ENCODE peak calls at places on chromosomes 4 and X, in five cellular contexts. M, H, L, D and V are unnamed samples.

GRCh38 chr4:24686866-24687672 is 102.7 kb upstream of the DHX15 start:
- DNase-seq in H (no peak), L (peak), M (no peak), D (peak), V (no peak)

GRCh38 chr4:8247047-8247930 is 22.3 kb upstream of the HTRA3 start:
- DNase-seq in D (peak), H (peak), L (peak), M (no peak), V (peak)

GRCh38 chrX:15815779-15816452 is 25.6 kb downstream of the ZRSR2 start:
- DNase-seq in M (no peak), L (peak), H (peak), D (no peak), V (no peak)

GRCh38 chr4:124537971-124538370 is 174.6 kb downstream of the ANKRD50 start:
- DNase-seq in H (no peak), M (no peak), L (no peak), D (no peak), V (no peak)

GRCh38 chrX:17529349-17529748 is 154.3 kb downstream of the NHS start:
- DNase-seq in D (no peak), H (no peak), L (no peak), M (no peak), V (no peak)

GRCh38 chrX:30971761-30972603 is 82.9 kb upstream of the TAB3 start:
- DNase-seq in D (peak), M (no peak), L (peak), H (peak), V (no peak)

GRCh38 chrX:48579259-48579658 is 5.0 kb downstream of the RBM3 start:
- DNase-seq in M (no peak), L (peak), D (no peak), H (no peak), V (no peak)

GRCh38 chr4:82797591-82798081 is 960 bp downstream of the SCD5 start:
- DNase-seq in D (no peak), L (peak), M (no peak), H (peak), V (no peak)

GRCh38 chr4:151315212-151315886 is 10.1 kb downstream of the SH3D19 start:
- DNase-seq in L (no peak), M (no peak), H (peak), D (no peak), V (no peak)

GRCh38 chr4:118682928-118683327 is 2.3 kb upstream of the METTL14 start:
- DNase-seq in D (no peak), H (peak), M (no peak), L (peak), V (no peak)

GRCh38 chr4:133150643-133151300 is 1.7 kb downstream of the PCDH10 start:
- DNase-seq in L (peak), D (no peak), H (no peak), M (no peak), V (no peak)
- H3K4me3 ChIP-seq in L (peak), D (peak), H (peak), M (no peak), V (no peak)

DNA sequence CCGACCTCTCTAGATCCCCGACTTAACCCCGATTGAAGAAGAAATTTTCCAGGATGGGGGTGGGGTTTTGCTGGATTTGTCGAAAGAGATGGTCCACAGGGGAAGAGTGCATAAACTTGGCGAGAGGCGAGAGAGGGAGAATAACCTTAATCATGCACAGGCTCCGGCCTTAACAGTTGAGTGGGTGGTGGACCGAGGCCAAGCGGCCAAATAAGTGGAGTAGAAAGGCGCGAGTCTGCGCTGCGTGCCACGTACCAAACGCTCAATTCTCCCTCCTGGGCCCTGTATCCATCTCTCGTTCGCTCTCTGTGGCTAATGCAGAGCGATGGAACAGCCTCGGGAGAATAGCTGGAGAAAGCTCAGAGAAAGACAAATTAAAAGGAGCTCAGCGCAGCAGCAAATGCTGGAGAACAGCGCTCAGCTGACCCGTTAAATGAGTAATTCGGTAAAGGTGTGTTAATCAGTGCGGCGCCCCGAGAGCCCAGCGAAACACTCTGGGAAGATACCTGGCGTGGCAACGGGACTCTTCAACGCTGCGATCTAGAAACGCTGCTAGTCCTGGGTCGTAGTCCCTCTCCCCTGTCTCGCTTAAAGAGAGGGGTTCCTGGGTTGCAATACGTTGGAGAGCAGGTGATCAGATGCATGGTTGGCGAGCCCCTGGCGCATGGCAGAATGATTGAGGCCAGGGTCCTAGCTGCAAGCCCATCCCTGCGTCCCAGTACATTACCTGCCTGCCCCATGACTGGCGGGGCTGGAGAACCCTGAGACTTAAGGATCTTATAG is 887 bp upstream of the IL1RAPL2 start:
- DNase-seq in D (no peak), H (no peak), M (no peak), L (no peak), V (no peak)
- H3K4me3 ChIP-seq in D (peak), H (no peak), M (no peak), L (no peak), V (no peak)

DNA sequence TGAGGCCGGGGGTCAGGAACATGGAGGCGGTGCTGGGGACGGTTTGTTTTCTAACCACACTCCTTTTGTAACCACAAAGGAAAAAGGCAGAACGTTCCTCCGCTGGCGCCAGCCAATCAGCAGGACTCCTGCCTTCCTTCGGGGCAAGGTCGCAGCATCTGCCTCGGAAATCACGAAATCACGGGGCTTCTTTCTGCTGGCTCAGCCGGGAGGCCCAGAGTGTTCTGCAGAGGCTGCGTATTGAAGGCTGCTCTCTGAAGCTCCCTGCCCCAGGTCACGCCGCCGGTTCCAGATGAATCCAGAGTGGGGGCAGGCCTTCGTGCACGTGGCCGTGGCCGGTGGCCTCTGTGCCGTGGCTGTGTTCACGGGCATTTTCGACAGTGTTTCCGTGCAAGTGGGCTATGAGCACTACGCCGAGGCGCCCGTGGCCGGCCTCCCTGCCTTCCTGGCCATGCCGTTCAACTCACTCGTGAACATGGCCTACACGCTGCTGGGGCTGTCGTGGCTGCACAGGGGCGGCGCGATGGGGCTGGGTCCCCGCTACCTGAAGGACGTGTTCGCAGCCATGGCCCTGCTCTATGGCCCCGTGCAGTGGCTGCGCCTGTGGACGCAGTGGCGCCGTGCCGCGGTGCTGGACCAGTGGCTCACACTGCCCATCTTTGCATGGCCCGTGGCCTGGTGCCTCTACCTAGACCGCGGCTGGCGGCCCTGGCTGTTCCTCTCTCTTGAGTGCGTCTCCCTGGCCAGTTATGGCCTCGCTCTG is 9.4 kb downstream of the TMEM187 start:
- DNase-seq in M (peak), L (peak), H (no peak), D (no peak), V (peak)
- H3K4me3 ChIP-seq in M (peak), L (no peak), H (no peak), D (no peak), V (no peak)

DNA sequence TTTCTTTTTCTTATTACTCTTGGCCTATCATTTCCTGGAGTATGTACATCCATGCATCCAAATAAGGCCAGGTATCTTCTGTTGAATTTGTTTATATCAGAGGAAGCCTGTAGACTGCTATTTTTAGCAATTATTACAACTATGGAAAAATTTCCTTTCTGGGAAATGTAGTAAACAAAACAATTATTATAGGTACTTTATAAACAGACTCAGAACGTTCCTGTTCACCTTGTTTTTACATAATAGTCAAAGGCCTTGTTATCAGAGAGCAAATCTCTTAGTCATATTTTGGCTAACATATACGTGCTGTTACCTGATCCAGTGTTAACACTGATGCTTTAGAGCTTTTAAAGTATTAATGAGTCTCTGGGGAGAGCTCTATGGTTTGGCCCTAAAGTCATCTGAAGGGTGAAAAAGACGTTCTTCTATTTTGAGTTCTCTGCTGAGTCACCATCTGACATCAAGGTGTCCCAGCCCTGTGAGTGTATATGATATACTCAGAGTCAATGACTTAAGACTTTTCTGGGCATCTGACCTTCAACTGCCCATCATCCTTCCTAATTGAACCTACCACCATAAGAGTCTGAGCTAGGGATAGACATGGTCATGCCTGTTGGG is 7.3 kb downstream of the SPARCL1 start:
- DNase-seq in L (peak), H (peak), M (no peak), D (no peak), V (no peak)
- H3K4me3 ChIP-seq in L (no peak), H (no peak), M (no peak), D (peak), V (no peak)

GRCh38 chrX:133523526-133523925 is 108.2 kb upstream of the GPC4 start:
- DNase-seq in L (no peak), D (no peak), H (no peak), M (no peak), V (no peak)
- H3K4me3 ChIP-seq in L (no peak), D (no peak), H (no peak), M (no peak), V (no peak)

GRCh38 chrX:10115082-10115481 is 41.7 kb upstream of the CLCN4 start:
- DNase-seq in H (no peak), M (no peak), L (no peak), D (no peak), V (no peak)
- H3K4me3 ChIP-seq in H (no peak), M (no peak), L (no peak), D (no peak), V (no peak)

GRCh38 chr4:34269593-34269992 is 1974.7 kb downstream of the ARAP2 start:
- DNase-seq in M (no peak), L (no peak), H (no peak), D (no peak), V (no peak)

GRCh38 chr4:34271479-34272355 is 1972.6 kb downstream of the ARAP2 start:
- DNase-seq in D (no peak), L (no peak), H (no peak), M (no peak), V (no peak)
- H3K4me3 ChIP-seq in D (no peak), L (no peak), H (no peak), M (no peak), V (no peak)

GRCh38 chr4:169254546-169254983 is 16.2 kb downstream of the SH3RF1 start:
- DNase-seq in L (peak), D (no peak), M (no peak), H (peak), V (no peak)
- H3K4me3 ChIP-seq in L (no peak), D (no peak), M (no peak), H (peak), V (no peak)

GRCh38 chrX:37686348-37686736 is 751 bp downstream of the XK start:
- DNase-seq in D (no peak), M (no peak), H (no peak), L (no peak), V (no peak)
- H3K4me3 ChIP-seq in D (peak), M (no peak), H (no peak), L (no peak), V (no peak)

GRCh38 chr4:105283501-105283900 is 136.8 kb downstream of the TET2 start:
- DNase-seq in D (no peak), L (peak), H (peak), M (no peak), V (no peak)
- H3K4me3 ChIP-seq in D (no peak), L (no peak), H (no peak), M (no peak), V (no peak)